ENCODE peak calls at places on chromosomes 4 and X, in ten cellular contexts. Y is CD4-positive, CD25-positive, alpha-beta regulatory T cell; W is SK-N-SH; C is stimulated activated CD4-positive, alpha-beta T cell treated with anti-CD3 and anti-CD28 coated beads, Interleukin-1b, Interleukin-23, amount 100 ng/mL, for 48 hours; S is A549; P is GM04504; X is DMS53; N is cardiac muscle cell; R is HCT116; O is aorta. M is an unnamed sample.

GRCh38 chr4:169618286-169618685 is 2.1 kb upstream of the CLCN3 start:
- DNase-seq in Y (no peak), W (no peak), C (no peak), S (no peak), P (peak; percentile 49), X (no peak), N (no peak), R (no peak), O (no peak), M (no peak)

GRCh38 chr4:6476893-6477292 is 4.5 kb upstream of the PPP2R2C start:
- DNase-seq in Y (no peak), W (no peak), C (no peak), S (no peak), P (no peak), X (no peak), N (no peak), R (no peak), O (no peak), M (no peak)

GRCh38 chr4:6175426-6175825 is 24.9 kb downstream of the JAKMIP1 start:
- DNase-seq in Y (no peak), W (no peak), C (no peak), S (no peak), P (no peak), X (no peak), N (no peak), R (no peak), O (no peak), M (no peak)

GRCh38 chrX:105706041-105706440 is 116.3 kb upstream of the NRK start:
- DNase-seq in Y (no peak), W (no peak), C (no peak), S (no peak), P (no peak), X (no peak), N (peak; percentile 67), R (no peak), O (no peak), M (no peak)

GRCh38 chrX:22310779-22311178 is 38.1 kb downstream of the CBLL2 start:
- DNase-seq in Y (no peak), W (no peak), C (no peak), S (no peak), P (no peak), X (no peak), N (peak; percentile 61), R (no peak), O (no peak), M (no peak)

GRCh38 chr4:7183161-7183560 is 9.2 kb upstream of the SORCS2 start:
- DNase-seq in Y (no peak), W (no peak), C (peak; percentile 70), S (no peak), P (no peak), X (no peak), N (no peak), R (no peak), O (no peak), M (peak; percentile 40)

GRCh38 chrX:132791725-132792124 is 166.7 kb downstream of the HS6ST2 start:
- DNase-seq in Y (no peak), W (no peak), C (no peak), S (no peak), P (no peak), X (peak; percentile 44), N (no peak), R (no peak), O (no peak), M (no peak)

GRCh38 chr4:22869235-22869634 is 176.5 kb downstream of the GBA3 start:
- DNase-seq in Y (no peak), W (no peak), C (no peak), S (no peak), P (no peak), X (peak; percentile 43), N (no peak), R (no peak), O (no peak), M (no peak)

GRCh38 chr4:71630783-71631182 is 153.1 kb downstream of the GC start:
- DNase-seq in Y (no peak), W (no peak), C (no peak), S (no peak), P (no peak), X (no peak), N (no peak), R (no peak), O (no peak), M (no peak)

GRCh38 chr4:98558770-98559169 is 99.6 kb downstream of the TSPAN5 start:
- DNase-seq in Y (no peak), W (no peak), C (no peak), S (no peak), P (no peak), X (no peak), N (no peak), R (no peak), O (no peak), M (no peak)

GRCh38 chr4:37392540-37393255 is 148.2 kb downstream of the NWD2 start:
- DNase-seq in Y (no peak), W (no peak), C (no peak), S (no peak), P (no peak), X (no peak), N (peak; percentile 44), R (peak; percentile 23), O (peak; percentile 71), M (no peak)

GRCh38 chr4:100494166-100494565 is 23.7 kb downstream of the EMCN start:
- DNase-seq in Y (no peak), W (no peak), C (no peak), S (no peak), P (peak; percentile 22), X (no peak), N (no peak), R (no peak), O (no peak), M (no peak)

GRCh38 chrX:152821145-152821765 is 9.3 kb downstream of the CETN2 start:
- DNase-seq in Y (no peak), W (peak; percentile 49), C (no peak), S (peak; percentile 47), P (no peak), X (peak; percentile 73), N (peak; percentile 31), R (peak; percentile 18), O (no peak), M (no peak)

GRCh38 chr4:90442619-90443018 is 315.4 kb downstream of the CCSER1 start:
- DNase-seq in Y (no peak), W (no peak), C (no peak), S (no peak), P (no peak), X (no peak), N (no peak), R (no peak), O (no peak), M (no peak)

GRCh38 chrX:65871671-65872311 is 168.1 kb downstream of the VSIG4 start:
- DNase-seq in Y (no peak), W (no peak), C (no peak), S (peak; percentile 22), P (no peak), X (peak; percentile 42), N (peak; percentile 4), R (peak; percentile 67), O (no peak), M (no peak)

GRCh38 chr4:47213106-47213505 is 181.7 kb downstream of the GABRB1 start:
- DNase-seq in Y (no peak), W (no peak), C (no peak), S (no peak), P (no peak), X (no peak), N (peak; percentile 15), R (no peak), O (no peak), M (no peak)

GRCh38 chr4:577499-578450 is 1.7 kb upstream of the TMEM271 start:
- DNase-seq in Y (no peak), W (peak; percentile 52), C (no peak), S (no peak), P (no peak), X (peak; percentile 90), N (peak; percentile 42), R (no peak), O (no peak), M (no peak)

GRCh38 chrX:103384672-103385071 is 8.3 kb downstream of the BEX3 start:
- DNase-seq in Y (no peak), W (no peak), C (no peak), S (no peak), P (no peak), X (no peak), N (no peak), R (no peak), O (no peak), M (no peak)

GRCh38 chrX:104435249-104435648 is 130.8 kb upstream of the IL1RAPL2 start:
- DNase-seq in Y (no peak), W (no peak), C (no peak), S (no peak), P (no peak), X (peak; percentile 79), N (no peak), R (no peak), O (no peak), M (no peak)

GRCh38 chr4:56130609-56131150 is 181.9 kb downstream of the CEP135 start:
- DNase-seq in Y (no peak), W (no peak), C (no peak), S (no peak), P (no peak), X (peak; percentile 27), N (no peak), R (no peak), O (no peak), M (no peak)

GRCh38 chr4:11623726-11624037 is 195.0 kb upstream of the HS3ST1 start:
- DNase-seq in Y (peak; percentile 1), W (no peak), C (no peak), S (peak; percentile 8), P (no peak), X (peak; percentile 77), N (peak; percentile 41), R (no peak), O (no peak), M (no peak)

M was measured in T-helper 2 cell treated with Interferon-gamma antibody and Interleukin-4, amounts not matched to agents 5 μg/mL and 100 μg/mL, for 36 hours.